ENCODE peak calls at places on chromosomes 5 and 9, in four cellular contexts. C is BJ, D is GDM1, E is pulmonary artery endothelial cell. X is an unnamed sample.
A peak's percentile ranks its signal among the peaks of the same experiment; 100 is the strongest.

GRCh38 chr5:75558972-75559632 is 47.4 kb downstream of the POLK start:
- DNase-seq in C (peak; percentile 33), D (no peak), E (peak; percentile 67), X (peak; percentile 76)

GRCh38 chr5:133273661-133274596 is 222.1 kb downstream of the HSPA4 start:
- DNase-seq in C (no peak), E (no peak), D (no peak), X (peak; percentile 42)

GRCh38 chr9:32554107-32554506 is 1.7 kb upstream of the TOPORS start:
- DNase-seq in E (no peak), D (no peak), C (no peak), X (peak; percentile 61)

GRCh38 chr9:137167752-137168574 is 1.9 kb downstream of the LRRC26 start:
- DNase-seq in C (no peak), D (no peak), E (no peak), X (peak; percentile 17)

GRCh38 chr9:111975709-111976108 is 79.1 kb downstream of the UGCG start:
- DNase-seq in C (no peak), E (no peak), D (no peak), X (no peak)

GRCh38 chr5:139733698-139734491 is 61.7 kb upstream of the PSD2 start:
- DNase-seq in E (no peak), C (no peak), D (no peak), X (no peak)

GRCh38 chr9:118366228-118366627 is 662.0 kb downstream of the TLR4 start:
- DNase-seq in C (no peak), D (no peak), E (no peak), X (no peak)

GRCh38 chr5:168364738-168365550 is 73.5 kb downstream of the WWC1 start:
- DNase-seq in D (no peak), E (no peak), C (no peak), X (peak; percentile 2)

GRCh38 chr5:42217791-42218190 is 205.4 kb upstream of the GHR start:
- DNase-seq in D (no peak), C (no peak), E (no peak), X (no peak)

GRCh38 chr9:124780757-124781151 is 3.8 kb downstream of the OLFML2A start:
- DNase-seq in D (no peak), C (no peak), E (no peak), X (no peak)

GRCh38 chr9:137453643-137454081 is 5.5 kb downstream of the NSMF start:
- DNase-seq in E (peak; percentile 39), C (no peak), D (no peak), X (peak; percentile 85)

GRCh38 chr9:135247174-135247930 is 159.9 kb downstream of the OLFM1 start:
- DNase-seq in C (no peak), D (no peak), E (no peak), X (no peak)

GRCh38 chr5:169804861-169805260 is 167.8 kb downstream of the DOCK2 start:
- DNase-seq in E (no peak), C (no peak), D (no peak), X (peak; percentile 26)

X was measured in cardiac fibroblast.